ENCODE peak calls at places on chromosomes 5 and 9, in six cellular contexts. One of them, this sample, is unnamed.

GRCh38 chr5:69493235-69493925 is 790 bp downstream of the OCLN start:
- DNase-seq in psoas muscle: no peak
- DNase-seq in fibroblast of villous mesenchyme: no peak
- DNase-seq in skeletal muscle cell: no peak
- DNase-seq in HFF-Myc: no peak
- DNase-seq in CD4-positive, CD25-positive, alpha-beta regulatory T cell: no peak
- DNase-seq in this sample: peak

GRCh38 chr5:124444147-124444775 is 302.2 kb downstream of the ZNF608 start:
- DNase-seq in psoas muscle: no peak
- DNase-seq in CD4-positive, CD25-positive, alpha-beta regulatory T cell: no peak
- DNase-seq in HFF-Myc: no peak
- DNase-seq in skeletal muscle cell: no peak
- DNase-seq in fibroblast of villous mesenchyme: no peak
- DNase-seq in this sample: no peak

GRCh38 chr5:172740483-172741205 is 30.4 kb downstream of the DUSP1 start:
- DNase-seq in HFF-Myc: peak
- DNase-seq in psoas muscle: peak
- DNase-seq in skeletal muscle cell: peak
- DNase-seq in CD4-positive, CD25-positive, alpha-beta regulatory T cell: no peak
- DNase-seq in fibroblast of villous mesenchyme: peak
- DNase-seq in this sample: peak

GRCh38 chr9:98240475-98240874 is 15.0 kb downstream of the TBC1D2 start:
- DNase-seq in HFF-Myc: no peak
- DNase-seq in fibroblast of villous mesenchyme: no peak
- DNase-seq in skeletal muscle cell: no peak
- DNase-seq in CD4-positive, CD25-positive, alpha-beta regulatory T cell: no peak
- DNase-seq in psoas muscle: no peak
- DNase-seq in this sample: no peak

GRCh38 chr9:82810902-82811301 is 252.0 kb downstream of the RASEF start:
- DNase-seq in psoas muscle: no peak
- DNase-seq in HFF-Myc: peak
- DNase-seq in fibroblast of villous mesenchyme: peak
- DNase-seq in skeletal muscle cell: peak
- DNase-seq in CD4-positive, CD25-positive, alpha-beta regulatory T cell: no peak
- DNase-seq in this sample: no peak

GRCh38 chr5:58804331-58804730 is 221.5 kb downstream of the RAB3C start:
- DNase-seq in fibroblast of villous mesenchyme: no peak
- DNase-seq in CD4-positive, CD25-positive, alpha-beta regulatory T cell: no peak
- DNase-seq in psoas muscle: no peak
- DNase-seq in skeletal muscle cell: no peak
- DNase-seq in HFF-Myc: no peak
- DNase-seq in this sample: no peak

GRCh38 chr5:30436718-30437117 is 756.8 kb upstream of the CDH6 start:
- DNase-seq in CD4-positive, CD25-positive, alpha-beta regulatory T cell: no peak
- DNase-seq in HFF-Myc: no peak
- DNase-seq in fibroblast of villous mesenchyme: no peak
- DNase-seq in skeletal muscle cell: no peak
- DNase-seq in psoas muscle: no peak
- DNase-seq in this sample: no peak

GRCh38 chr9:115035872-115036612 is 81.9 kb downstream of the TNC start:
- DNase-seq in psoas muscle: no peak
- DNase-seq in CD4-positive, CD25-positive, alpha-beta regulatory T cell: no peak
- DNase-seq in fibroblast of villous mesenchyme: peak
- DNase-seq in skeletal muscle cell: peak
- DNase-seq in HFF-Myc: no peak
- DNase-seq in this sample: no peak

GRCh38 chr9:107674937-107675277 is 185.3 kb upstream of the KLF4 start:
- DNase-seq in psoas muscle: no peak
- DNase-seq in HFF-Myc: peak
- DNase-seq in fibroblast of villous mesenchyme: peak
- DNase-seq in CD4-positive, CD25-positive, alpha-beta regulatory T cell: no peak
- DNase-seq in skeletal muscle cell: no peak
- DNase-seq in this sample: no peak

GRCh38 chr9:131092030-131092429 is 4.3 kb upstream of the AIF1L start:
- DNase-seq in skeletal muscle cell: no peak
- DNase-seq in CD4-positive, CD25-positive, alpha-beta regulatory T cell: no peak
- DNase-seq in fibroblast of villous mesenchyme: no peak
- DNase-seq in HFF-Myc: no peak
- DNase-seq in psoas muscle: no peak
- DNase-seq in this sample: no peak

GRCh38 chr5:32251864-32252458 is 60.8 kb downstream of the MTMR12 start:
- DNase-seq in CD4-positive, CD25-positive, alpha-beta regulatory T cell: no peak
- DNase-seq in HFF-Myc: no peak
- DNase-seq in skeletal muscle cell: no peak
- DNase-seq in fibroblast of villous mesenchyme: peak
- DNase-seq in psoas muscle: no peak
- DNase-seq in this sample: no peak

GRCh38 chr5:57435701-57436134 is 46.9 kb downstream of the ACTBL2 start:
- DNase-seq in psoas muscle: no peak
- DNase-seq in fibroblast of villous mesenchyme: peak
- DNase-seq in CD4-positive, CD25-positive, alpha-beta regulatory T cell: no peak
- DNase-seq in skeletal muscle cell: peak
- DNase-seq in HFF-Myc: peak
- DNase-seq in this sample: no peak

GRCh38 chr9:116394070-116394469 is 240.5 kb downstream of the PAPPA start:
- DNase-seq in skeletal muscle cell: no peak
- DNase-seq in psoas muscle: no peak
- DNase-seq in HFF-Myc: no peak
- DNase-seq in CD4-positive, CD25-positive, alpha-beta regulatory T cell: no peak
- DNase-seq in fibroblast of villous mesenchyme: no peak
- DNase-seq in this sample: no peak
- H3K4me3 ChIP-seq in skeletal muscle cell: no peak
- H3K4me3 ChIP-seq in psoas muscle: no peak
- H3K4me3 ChIP-seq in HFF-Myc: no peak
- H3K4me3 ChIP-seq in CD4-positive, CD25-positive, alpha-beta regulatory T cell: no peak
- H3K4me3 ChIP-seq in fibroblast of villous mesenchyme: no peak
- H3K4me3 ChIP-seq in this sample: no peak

DNA sequence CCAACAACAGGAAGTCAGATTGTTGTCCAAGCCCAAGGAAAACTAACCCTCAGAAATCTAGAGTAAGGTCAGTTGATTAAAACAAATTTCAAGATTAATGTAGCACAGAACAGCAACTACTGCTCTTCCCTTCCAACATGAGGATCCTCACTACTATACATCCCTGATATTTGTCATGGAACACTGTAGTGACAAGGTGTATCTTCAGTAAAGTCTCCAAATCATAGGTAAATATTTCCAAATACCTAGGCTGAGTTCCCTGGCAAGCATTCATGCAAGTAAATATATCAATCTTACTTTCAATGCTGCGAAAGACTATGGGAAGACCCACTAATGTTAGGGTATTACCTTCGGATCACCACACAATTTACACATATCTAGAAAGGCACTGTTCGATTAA is 986.9 kb upstream of the ARRDC3 start:
- DNase-seq in fibroblast of villous mesenchyme: no peak
- DNase-seq in HFF-Myc: no peak
- DNase-seq in skeletal muscle cell: no peak
- DNase-seq in psoas muscle: no peak
- DNase-seq in CD4-positive, CD25-positive, alpha-beta regulatory T cell: no peak
- DNase-seq in this sample: no peak
- H3K4me3 ChIP-seq in fibroblast of villous mesenchyme: no peak
- H3K4me3 ChIP-seq in HFF-Myc: no peak
- H3K4me3 ChIP-seq in skeletal muscle cell: no peak
- H3K4me3 ChIP-seq in psoas muscle: no peak
- H3K4me3 ChIP-seq in CD4-positive, CD25-positive, alpha-beta regulatory T cell: no peak
- H3K4me3 ChIP-seq in this sample: no peak

GRCh38 chr5:36657563-36657995 is 51.2 kb downstream of the SLC1A3 start:
- DNase-seq in fibroblast of villous mesenchyme: peak
- DNase-seq in skeletal muscle cell: peak
- DNase-seq in HFF-Myc: peak
- DNase-seq in CD4-positive, CD25-positive, alpha-beta regulatory T cell: no peak
- DNase-seq in psoas muscle: peak
- DNase-seq in this sample: no peak
- H3K4me3 ChIP-seq in fibroblast of villous mesenchyme: no peak
- H3K4me3 ChIP-seq in skeletal muscle cell: no peak
- H3K4me3 ChIP-seq in HFF-Myc: no peak
- H3K4me3 ChIP-seq in CD4-positive, CD25-positive, alpha-beta regulatory T cell: no peak
- H3K4me3 ChIP-seq in psoas muscle: peak
- H3K4me3 ChIP-seq in this sample: no peak

GRCh38 chr5:151093476-151093889 is 12.6 kb upstream of the TNIP1 start:
- DNase-seq in fibroblast of villous mesenchyme: peak
- DNase-seq in skeletal muscle cell: peak
- DNase-seq in psoas muscle: no peak
- DNase-seq in CD4-positive, CD25-positive, alpha-beta regulatory T cell: no peak
- DNase-seq in HFF-Myc: no peak
- DNase-seq in this sample: no peak
- H3K4me3 ChIP-seq in fibroblast of villous mesenchyme: peak
- H3K4me3 ChIP-seq in skeletal muscle cell: no peak
- H3K4me3 ChIP-seq in psoas muscle: no peak
- H3K4me3 ChIP-seq in CD4-positive, CD25-positive, alpha-beta regulatory T cell: peak
- H3K4me3 ChIP-seq in HFF-Myc: no peak
- H3K4me3 ChIP-seq in this sample: no peak